ENCODE peak calls at places on chromosomes 5 and 9, in eight cellular contexts. M is heart right ventricle, Q is GM12865, C is right lobe of liver, R is fibroblast of mammary gland, E is NT2/D1, I is MM.1S, H is cardiac muscle cell. B is an unnamed sample.

GRCh38 chr9:71223953-71224538 is 102.6 kb upstream of the TRPM3 start:
- DNase-seq in R (peak; percentile 2), M (no peak), C (no peak), H (no peak), E (peak; percentile 35), Q (no peak), I (no peak), B (no peak)

GRCh38 chr9:76161546-76161945 is 232.7 kb downstream of the RFK start:
- DNase-seq in M (no peak), E (no peak), Q (no peak), H (peak; percentile 54), C (no peak), R (peak; percentile 70), I (no peak), B (no peak)

GRCh38 chr5:115209279-115209678 is 39.6 kb upstream of the TRIM36 start:
- DNase-seq in M (no peak), I (peak; percentile 96), C (no peak), E (no peak), H (no peak), R (no peak), Q (peak; percentile 94), B (no peak)

GRCh38 chr9:136201609-136202448 is 3.1 kb downstream of the LHX3 start:
- DNase-seq in C (no peak), I (no peak), M (no peak), H (peak; percentile 84), R (no peak), Q (no peak), E (no peak), B (no peak)

GRCh38 chr5:41908374-41909079 is 4.4 kb downstream of the RIMOC1 start:
- DNase-seq in M (no peak), Q (no peak), I (no peak), H (no peak), R (peak; percentile 73), E (no peak), C (no peak), B (no peak)

GRCh38 chr5:126016256-126016655 is 407.0 kb upstream of the GRAMD2B start:
- DNase-seq in M (peak; percentile 45), H (no peak), I (no peak), Q (no peak), R (peak; percentile 17), C (peak; percentile 62), E (no peak), B (no peak)

GRCh38 chr9:98795970-98796363 is 388 bp downstream of the ANKS6 start:
- DNase-seq in C (peak; percentile 43), H (peak; percentile 42), M (peak; percentile 28), E (no peak), I (peak; percentile 23), Q (no peak), R (no peak), B (peak; percentile 37)

GRCh38 chr5:14457475-14457874 is 124.1 kb upstream of the OTULINL start:
- DNase-seq in Q (no peak), M (no peak), I (no peak), H (no peak), R (no peak), C (no peak), E (no peak), B (no peak)

GRCh38 chr5:10393491-10393890 is 40.0 kb downstream of the MARCHF6 start:
- DNase-seq in C (no peak), I (no peak), E (no peak), M (no peak), R (peak; percentile 48), Q (no peak), H (no peak), B (no peak)

GRCh38 chr5:163565492-163565891 is 60.1 kb downstream of the MAT2B start:
- DNase-seq in E (peak; percentile 15), H (peak; percentile 72), Q (no peak), R (no peak), I (peak; percentile 17), M (no peak), C (no peak), B (peak; percentile 14)

GRCh38 chr9:10525972-10526371 is 86.8 kb downstream of the PTPRD start:
- DNase-seq in C (no peak), R (no peak), I (no peak), Q (no peak), M (no peak), H (no peak), E (no peak), B (no peak)

GRCh38 chr9:87959916-87960581 is 14.3 kb downstream of the CDK20 start:
- DNase-seq in I (no peak), C (no peak), H (no peak), E (no peak), R (peak; percentile 25), M (no peak), Q (no peak), B (no peak)

GRCh38 chr5:13585324-13585723 is 359.2 kb downstream of the DNAH5 start:
- DNase-seq in I (no peak), Q (no peak), C (no peak), M (no peak), R (no peak), E (no peak), H (no peak), B (no peak)

GRCh38 chr5:95699337-95699736 is 16.5 kb upstream of the SPATA9 start:
- DNase-seq in C (no peak), Q (no peak), R (no peak), M (no peak), I (no peak), E (no peak), H (no peak), B (no peak)

GRCh38 chr5:95701074-95701473 is 18.3 kb upstream of the SPATA9 start:
- DNase-seq in M (no peak), I (no peak), H (no peak), Q (no peak), C (no peak), E (no peak), R (no peak), B (no peak)

GRCh38 chr5:95697781-95698681 is 15.2 kb upstream of the SPATA9 start:
- DNase-seq in H (peak; percentile 35), Q (no peak), E (no peak), I (no peak), C (no peak), M (no peak), R (no peak), B (no peak)
- H3K4me3 ChIP-seq in H (no peak overlapping the region), Q (no peak overlapping the region), E (no peak overlapping the region), I (no peak overlapping the region), C (no peak overlapping the region), M (no peak overlapping the region), R (no peak overlapping the region), B (no peak overlapping the region)

DNA sequence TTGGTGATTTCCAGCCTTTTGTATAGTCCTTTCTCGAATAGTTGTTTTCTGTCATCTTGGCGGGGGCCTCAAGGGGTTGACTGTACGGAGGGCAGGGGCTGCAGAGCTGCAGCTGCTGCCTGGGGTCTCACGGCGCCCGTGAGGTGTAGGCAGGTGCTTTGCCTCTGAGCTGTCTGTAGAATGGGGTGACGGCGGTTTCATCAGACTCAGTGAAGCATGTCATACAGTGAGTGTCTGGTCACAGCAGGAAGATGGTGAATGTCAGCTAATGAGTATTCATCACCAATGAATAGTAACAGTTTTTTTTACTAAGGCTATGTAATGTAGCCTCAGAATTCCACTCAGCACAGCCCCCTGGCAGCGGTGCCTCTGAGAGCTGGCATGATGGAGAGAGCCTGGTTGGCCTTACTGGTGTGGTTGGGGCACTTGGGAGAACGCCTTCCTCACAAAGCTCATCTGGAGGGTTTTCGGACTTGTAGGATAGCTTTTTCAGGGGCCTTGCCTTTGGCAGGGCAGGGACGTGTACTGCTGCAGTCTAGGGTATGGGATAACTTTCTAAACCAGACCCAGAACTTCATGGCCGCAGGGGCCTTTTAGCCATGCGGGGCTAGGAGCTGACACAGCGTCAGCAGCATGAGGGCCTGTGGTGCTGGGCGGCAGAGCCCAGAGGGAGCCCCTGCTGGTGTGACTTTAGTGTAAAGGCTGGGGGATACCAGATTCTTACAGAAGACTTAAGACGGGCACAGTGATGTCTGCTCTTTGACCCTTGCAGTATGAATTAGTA is 15.0 kb downstream of the TENT4A start:
- DNase-seq in E (no peak), Q (peak; percentile 84), M (no peak), C (no peak), R (no peak), H (no peak), I (no peak), B (no peak)
- H3K4me3 ChIP-seq in E (no peak overlapping the region), Q (peak overlapping the region; percentile 24), M (no peak overlapping the region), C (no peak overlapping the region), R (no peak overlapping the region), H (no peak overlapping the region), I (no peak overlapping the region), B (no peak overlapping the region)

DNA sequence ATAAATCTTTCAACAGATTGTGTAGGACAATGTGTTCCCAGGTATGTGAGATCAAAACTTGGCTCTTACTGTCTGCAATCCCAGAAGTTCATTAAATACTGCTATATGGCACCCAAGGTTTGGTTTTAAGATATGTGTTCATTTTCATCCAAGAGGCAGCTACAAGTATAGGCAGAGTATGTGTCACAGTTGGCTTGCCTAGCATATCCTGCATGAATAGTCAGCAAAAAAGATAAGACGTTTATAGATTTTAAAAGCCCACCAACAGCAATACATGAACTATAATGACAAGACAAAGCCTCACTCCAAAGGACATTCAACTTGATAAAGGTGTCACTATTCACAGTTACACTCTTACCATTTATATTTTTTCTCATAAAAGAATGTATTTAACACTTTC is 99.1 kb downstream of the BNC2 start:
- DNase-seq in C (no peak), I (no peak), E (no peak), H (no peak), M (no peak), R (no peak), Q (no peak), B (no peak)
- H3K4me3 ChIP-seq in C (no peak overlapping the region), I (no peak overlapping the region), E (no peak overlapping the region), H (no peak overlapping the region), M (no peak overlapping the region), R (no peak overlapping the region), Q (no peak overlapping the region), B (no peak overlapping the region)

GRCh38 chr5:31364881-31365636 is 166.8 kb downstream of the DROSHA start:
- DNase-seq in M (no peak), C (no peak), I (no peak), E (no peak), H (no peak), Q (no peak), R (peak; percentile 48), B (no peak)
- H3K4me3 ChIP-seq in M (no peak overlapping the region), C (no peak overlapping the region), I (no peak overlapping the region), E (no peak overlapping the region), H (no peak overlapping the region), Q (no peak overlapping the region), R (no peak overlapping the region), B (no peak overlapping the region)

DNA sequence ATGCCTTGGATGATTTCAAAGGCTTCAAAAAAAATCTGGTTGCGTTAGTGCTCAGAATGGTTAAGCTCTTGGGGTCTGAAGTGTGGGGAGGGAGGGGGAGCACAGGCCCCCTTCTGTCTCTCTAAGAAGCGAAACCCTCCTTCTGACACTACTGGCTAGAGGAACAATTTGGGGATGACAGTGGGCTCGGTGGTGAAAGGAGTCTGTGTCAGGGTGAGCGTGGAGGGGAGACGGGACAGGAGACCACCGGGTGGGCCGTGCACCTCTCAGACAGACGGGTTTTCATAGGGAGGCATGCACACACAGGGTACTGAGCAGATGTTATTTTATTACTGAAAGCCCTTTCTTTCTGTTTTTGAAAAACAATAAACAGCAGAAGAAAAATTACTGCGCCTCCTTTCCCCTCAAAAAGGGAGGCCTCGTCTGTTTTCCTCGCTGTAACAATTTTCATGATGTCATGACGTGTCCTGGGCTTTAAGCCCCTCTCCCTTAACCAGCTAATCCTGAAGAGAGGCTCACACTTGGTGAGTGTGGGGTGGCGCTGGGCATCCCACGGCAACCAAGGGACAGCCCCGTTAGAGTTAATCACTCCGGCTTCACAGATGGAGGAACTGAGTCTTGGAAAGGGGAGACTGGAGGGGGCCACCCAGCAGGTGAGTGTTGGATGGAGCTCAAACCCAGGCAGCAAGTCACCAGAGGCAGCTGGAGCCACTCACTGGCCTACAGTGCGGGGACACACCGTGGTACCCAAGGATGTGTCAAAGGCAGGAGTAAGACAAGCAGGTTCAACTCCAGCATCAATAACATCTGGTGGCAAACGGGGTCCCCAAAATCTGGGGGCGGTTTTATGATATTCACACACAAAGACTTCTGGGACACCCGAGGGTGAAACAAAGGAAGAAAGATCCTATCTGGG is 53.4 kb downstream of the PTCH1 start:
- DNase-seq in H (no peak), M (no peak), E (no peak), Q (no peak), C (no peak), R (no peak), I (peak; percentile 18), B (no peak)
- H3K4me3 ChIP-seq in H (peak overlapping the region; percentile 15), M (peak overlapping the region; percentile 51), E (no peak overlapping the region), Q (peak overlapping the region; percentile 39), C (no peak overlapping the region), R (peak overlapping the region; percentile 34), I (peak overlapping the region; percentile 70), B (no peak overlapping the region)

B was measured in HAP-1.